ENCODE peak calls at places on chromosome 11, in six cellular contexts. U, Z, J, S, V and W are unnamed samples.

GRCh38 chr11:45304992-45305335 is 18.8 kb upstream of the SYT13 start:
- DNase-seq in U (no peak), J (no peak), Z (no peak), S (no peak), V (no peak), W (no peak)

GRCh38 chr11:66529069-66529468 is 16.8 kb downstream of the ZDHHC24 start:
- DNase-seq in U (peak; percentile 26), J (no peak), V (no peak), Z (no peak), S (no peak), W (no peak)

GRCh38 chr11:57800444-57801184 is 39.0 kb downstream of the CTNND1 start:
- DNase-seq in Z (peak; percentile 78), S (no peak), V (peak; percentile 15), U (no peak), J (peak; percentile 34), W (peak; percentile 71)

GRCh38 chr11:91373497-91373896 is 851.1 kb upstream of the FAT3 start:
- DNase-seq in Z (no peak), U (no peak), J (no peak), S (no peak), V (peak; percentile 12), W (no peak)

GRCh38 chr11:22734628-22735345 is 68.4 kb downstream of the GAS2 start:
- DNase-seq in S (no peak), Z (no peak), U (no peak), V (no peak), J (no peak), W (no peak)

GRCh38 chr11:12529793-12530192 is 144.4 kb upstream of the TEAD1 start:
- DNase-seq in V (no peak), Z (peak; percentile 59), J (no peak), S (no peak), U (no peak), W (no peak)

GRCh38 chr11:128860571-128861361 is 6.3 kb downstream of the KCNJ1 start:
- DNase-seq in U (peak; percentile 89), J (no peak), V (no peak), S (no peak), Z (no peak), W (no peak)

GRCh38 chr11:129643031-129643721 is 172.5 kb upstream of the TMEM45B start:
- DNase-seq in J (no peak), V (no peak), Z (no peak), U (peak; percentile 46), S (no peak), W (peak; percentile 55)

GRCh38 chr11:3227568-3228444 is 4.4 kb downstream of the MRGPRE start:
- DNase-seq in V (no peak), J (peak; percentile 10), S (no peak), Z (no peak), U (peak; percentile 60), W (no peak)

GRCh38 chr11:115145316-115145715 is 358.9 kb downstream of the CADM1 start:
- DNase-seq in U (no peak), V (no peak), J (no peak), Z (no peak), S (no peak), W (no peak)

GRCh38 chr11:68803766-68804165 is 38.0 kb downstream of the CPT1A start:
- DNase-seq in U (no peak), S (no peak), J (no peak), V (peak; percentile 84), Z (no peak), W (no peak)

GRCh38 chr11:44621784-44622183 is 56.3 kb downstream of the CD82 start:
- DNase-seq in S (no peak), V (no peak), Z (no peak), J (peak; percentile 5), U (peak; percentile 63), W (no peak)

GRCh38 chr11:34603129-34604001 is 17.5 kb upstream of the EHF start:
- DNase-seq in U (no peak), S (no peak), Z (peak; percentile 9), V (no peak), J (no peak), W (no peak)

GRCh38 chr11:1573847-1574255 is 1.8 kb upstream of the DUSP8 start:
- DNase-seq in Z (no peak), V (peak; percentile 30), S (no peak), U (peak; percentile 82), J (peak; percentile 95), W (peak; percentile 64)

GRCh38 chr11:76800466-76801200 is 17.5 kb downstream of the TSKU start:
- DNase-seq in S (no peak), U (no peak), V (no peak), J (peak; percentile 89), Z (no peak), W (no peak)

GRCh38 chr11:1476946-1477736 is 9.4 kb downstream of the MOB2 start:
- DNase-seq in J (no peak), Z (no peak), U (peak; percentile 58), S (no peak), V (no peak), W (no peak)

GRCh38 chr11:68302256-68303054 is 9.9 kb upstream of the LRP5 start:
- DNase-seq in Z (peak; percentile 20), S (no peak), V (no peak), U (peak; percentile 45), J (peak; percentile 76), W (peak; percentile 87)

GRCh38 chr11:33017478-33017877 is 1.8 kb downstream of the DEPDC7 start:
- DNase-seq in Z (no peak), J (no peak), U (peak; percentile 84), V (no peak), S (no peak), W (no peak)

GRCh38 chr11:129785383-129786111 is 30.1 kb upstream of the TMEM45B start:
- DNase-seq in J (no peak), Z (peak; percentile 33), U (no peak), S (no peak), V (no peak), W (peak; percentile 61)

GRCh38 chr11:117159892-117160291 is 15.8 kb downstream of the PAFAH1B2 start:
- DNase-seq in Z (no peak), U (peak; percentile 68), S (no peak), V (no peak), J (no peak), W (no peak)
- TF ChIP-seq CTCF in Z (no peak), U (no peak), S (no peak), V (no peak), J (no peak), W (no peak)

DNA sequence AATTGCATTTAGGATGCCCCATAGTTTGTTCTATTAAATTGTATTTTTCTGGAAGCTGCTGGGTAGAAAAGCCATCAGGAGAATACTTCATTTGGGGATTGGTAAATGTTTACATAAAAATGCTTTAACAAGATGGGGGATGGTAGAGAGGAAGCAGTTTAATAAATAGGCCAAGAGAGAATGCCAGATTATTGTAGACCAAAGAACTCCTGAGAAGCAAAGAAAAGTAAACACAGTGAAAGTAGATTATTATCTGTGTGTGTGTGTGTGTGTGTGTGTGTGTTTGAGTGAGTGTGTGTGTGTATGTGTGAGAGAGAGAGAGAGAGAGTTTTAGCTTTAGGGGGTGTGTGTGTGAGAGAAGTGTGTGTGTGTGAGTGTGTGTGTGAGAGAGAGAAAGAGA is 820.4 kb upstream of the CCDC90B start:
- DNase-seq in S (no peak), Z (no peak), V (no peak), U (no peak), J (no peak), W (no peak)
- H3K36me3 ChIP-seq in S (no peaks in the 10 kb centered on the region), Z (no peaks in the 10 kb centered on the region), V (no peaks in the 10 kb centered on the region), U (no peaks in the 10 kb centered on the region), J (no peaks in the 10 kb centered on the region), W (no peaks in the 10 kb centered on the region)

GRCh38 chr11:108559340-108559739 is 34.2 kb downstream of the EXPH5 start:
- DNase-seq in U (no peak), Z (peak; percentile 66), J (no peak), S (no peak), V (no peak), W (no peak)

GRCh38 chr11:108558222-108558621 is 35.3 kb downstream of the EXPH5 start:
- DNase-seq in S (no peak), V (no peak), U (no peak), J (no peak), Z (no peak), W (no peak)

GRCh38 chr11:108562746-108563581 is 30.6 kb downstream of the EXPH5 start:
- DNase-seq in S (no peak), J (no peak), Z (no peak), U (no peak), V (no peak), W (peak; percentile 72)

GRCh38 chr11:108559904-108560303 is 33.7 kb downstream of the EXPH5 start:
- DNase-seq in U (peak; percentile 72), J (no peak), Z (peak; percentile 87), V (no peak), S (no peak), W (no peak)

GRCh38 chr11:108561535-108561991 is 32.0 kb downstream of the EXPH5 start:
- DNase-seq in J (no peak), V (no peak), S (no peak), Z (peak; percentile 49), U (peak; percentile 77), W (no peak)
- H3K27ac ChIP-seq in J (no peak overlapping the region), V (no peak overlapping the region), S (no peak overlapping the region), Z (no peak overlapping the region), U (no peak overlapping the region), W (no peak overlapping the region)

GRCh38 chr11:117440258-117440657 is 112.6 kb downstream of the CEP164 start:
- DNase-seq in Z (no peak), V (no peak), S (no peak), J (no peak), U (peak; percentile 51), W (no peak)
- TF ChIP-seq CTCF in Z (no peak), V (no peak), S (no peak), J (no peak), U (no peak), W (no peak)

DNA sequence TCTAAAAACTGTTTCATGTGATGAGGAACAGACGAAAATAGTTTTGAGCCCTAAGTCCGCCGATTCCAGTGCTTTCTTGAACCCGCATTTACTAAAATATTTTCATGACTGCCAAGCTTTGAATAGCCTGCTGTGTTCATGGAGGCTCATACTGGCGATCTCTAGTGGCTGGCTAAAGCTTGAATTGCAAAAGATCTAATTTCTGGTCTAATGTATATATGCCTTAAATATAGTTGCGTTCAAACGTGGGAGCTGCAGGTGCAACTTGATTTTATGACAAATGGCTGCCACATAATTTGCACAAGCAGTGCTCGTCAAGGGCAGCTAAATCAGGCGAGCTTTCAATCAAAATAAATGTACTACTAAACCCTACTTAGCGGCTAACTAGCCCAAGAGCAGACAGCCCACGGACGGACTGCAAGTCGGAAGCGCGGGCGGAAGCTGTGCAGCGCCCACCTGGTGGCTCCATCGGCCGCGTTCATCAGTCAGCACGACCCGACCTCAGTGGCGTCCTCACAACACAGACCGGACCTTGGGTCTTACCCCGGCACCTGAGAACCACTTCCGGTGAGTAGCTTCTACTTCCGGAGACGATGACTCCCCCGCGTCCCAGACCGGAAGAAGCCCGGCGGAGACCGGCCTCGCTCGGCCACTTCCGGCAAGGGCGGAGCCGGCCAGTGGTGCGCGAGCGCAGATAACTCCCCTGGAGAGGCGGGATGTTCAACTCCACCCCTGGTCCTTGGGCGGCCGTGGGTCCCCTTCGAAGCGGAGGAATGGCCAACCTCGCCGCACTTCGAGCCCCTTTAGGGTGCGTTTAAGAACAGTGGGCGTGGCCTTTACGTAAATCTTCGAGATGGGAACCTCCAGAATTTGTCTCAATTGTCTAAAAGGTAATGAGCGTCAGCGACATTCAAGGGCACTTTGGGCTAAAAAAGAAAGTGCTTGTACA is 6.1 kb downstream of the RPL27A start:
- DNase-seq in U (peak; percentile 96), J (peak; percentile 95), V (peak; percentile 97), Z (peak; percentile 98), S (peak; percentile 95), W (peak; percentile 90)
- H3K36me3 ChIP-seq in U (peaks cover 62% of the 10 kb centered on the region), J (peaks cover 25% of the 10 kb centered on the region), V (peaks cover 73% of the 10 kb centered on the region), Z (peaks cover 37% of the 10 kb centered on the region), S (peaks cover 23% of the 10 kb centered on the region), W (peaks cover 34% of the 10 kb centered on the region)

GRCh38 chr11:86551286-86551685 is 121.1 kb downstream of the ME3 start:
- DNase-seq in U (peak; percentile 92), Z (peak; percentile 96), S (no peak), J (peak; percentile 54), V (no peak), W (peak; percentile 82)
- H3K27ac ChIP-seq in U (peak overlapping the region; percentile 40), Z (no peak overlapping the region), S (no peak overlapping the region), J (peak overlapping the region; percentile 32), V (no peak overlapping the region), W (no peak overlapping the region)

GRCh38 chr11:113372317-113372716 is 15.3 kb upstream of the ANKK1 start:
- DNase-seq in J (no peak), Z (peak; percentile 27), U (no peak), S (no peak), V (no peak), W (no peak)
- TF ChIP-seq CTCF in J (no peak), Z (peak; percentile 45), U (no peak), S (no peak), V (peak; percentile 31), W (no peak)